ENCODE peak calls at places on chromosomes 11 and 22, in six cellular contexts. One of them, this sample, is unnamed.

GRCh38 chr11:890794-891600 is 19.6 kb downstream of the CHID1 start:
- DNase-seq in pancreas: no peak
- DNase-seq in AG10803: no peak
- DNase-seq in GM10248: no peak
- DNase-seq in endothelial cell: no peak
- DNase-seq in astrocyte of the spinal cord: no peak
- DNase-seq in this sample: no peak

GRCh38 chr22:37065961-37066360 is 14.4 kb downstream of the KCTD17 start:
- DNase-seq in endothelial cell: no peak
- DNase-seq in GM10248: no peak
- DNase-seq in astrocyte of the spinal cord: no peak
- DNase-seq in pancreas: no peak
- DNase-seq in AG10803: no peak
- DNase-seq in this sample: no peak

GRCh38 chr11:86765146-86765663 is 35.1 kb upstream of the PRSS23 start:
- DNase-seq in AG10803: no peak
- DNase-seq in astrocyte of the spinal cord: no peak
- DNase-seq in endothelial cell: no peak
- DNase-seq in GM10248: no peak
- DNase-seq in pancreas: no peak
- DNase-seq in this sample: no peak

GRCh38 chr22:20128902-20129746 is 2.5 kb upstream of the ZDHHC8 start:
- DNase-seq in pancreas: no peak
- DNase-seq in AG10803: peak; percentile 37
- DNase-seq in GM10248: no peak
- DNase-seq in astrocyte of the spinal cord: no peak
- DNase-seq in endothelial cell: peak; percentile 38
- DNase-seq in this sample: no peak

GRCh38 chr11:109184376-109184775 is 237.6 kb upstream of the C11orf87 start:
- DNase-seq in GM10248: no peak
- DNase-seq in astrocyte of the spinal cord: no peak
- DNase-seq in AG10803: no peak
- DNase-seq in pancreas: no peak
- DNase-seq in endothelial cell: no peak
- DNase-seq in this sample: no peak

GRCh38 chr11:124946735-124947141 is 7.3 kb upstream of the CCDC15 start:
- DNase-seq in pancreas: no peak
- DNase-seq in AG10803: peak; percentile 68
- DNase-seq in astrocyte of the spinal cord: peak; percentile 3
- DNase-seq in GM10248: no peak
- DNase-seq in endothelial cell: no peak
- DNase-seq in this sample: no peak

GRCh38 chr11:91860661-91861060 is 364.0 kb upstream of the FAT3 start:
- DNase-seq in astrocyte of the spinal cord: no peak
- DNase-seq in AG10803: no peak
- DNase-seq in pancreas: no peak
- DNase-seq in endothelial cell: no peak
- DNase-seq in GM10248: no peak
- DNase-seq in this sample: no peak

GRCh38 chr11:44036811-44037657 is 10.7 kb upstream of the ACCSL start:
- DNase-seq in pancreas: peak; percentile 75
- DNase-seq in AG10803: peak; percentile 87
- DNase-seq in endothelial cell: peak; percentile 72
- DNase-seq in astrocyte of the spinal cord: peak; percentile 79
- DNase-seq in GM10248: peak; percentile 46
- DNase-seq in this sample: peak; percentile 65

GRCh38 chr11:65648997-65649491 is 11.1 kb downstream of the SIPA1 start:
- DNase-seq in astrocyte of the spinal cord: no peak
- DNase-seq in pancreas: no peak
- DNase-seq in AG10803: no peak
- DNase-seq in GM10248: no peak
- DNase-seq in endothelial cell: no peak
- DNase-seq in this sample: peak; percentile 52

GRCh38 chr11:128936546-128937275 is 6.0 kb downstream of the TP53AIP1 start:
- DNase-seq in GM10248: no peak
- DNase-seq in endothelial cell: no peak
- DNase-seq in pancreas: no peak
- DNase-seq in astrocyte of the spinal cord: peak; percentile 13
- DNase-seq in AG10803: no peak
- DNase-seq in this sample: no peak

GRCh38 chr11:6096417-6096816 is 11.1 kb upstream of the OR56B4 start:
- DNase-seq in GM10248: no peak
- DNase-seq in pancreas: no peak
- DNase-seq in astrocyte of the spinal cord: no peak
- DNase-seq in endothelial cell: no peak
- DNase-seq in AG10803: no peak
- DNase-seq in this sample: no peak

GRCh38 chr11:70303070-70303469 is 32.6 kb downstream of the PPFIA1 start:
- DNase-seq in pancreas: no peak
- DNase-seq in GM10248: no peak
- DNase-seq in astrocyte of the spinal cord: no peak
- DNase-seq in endothelial cell: no peak
- DNase-seq in AG10803: peak; percentile 99
- DNase-seq in this sample: no peak

GRCh38 chr22:40236131-40236665 is 58.5 kb downstream of the TNRC6B start:
- DNase-seq in GM10248: no peak
- DNase-seq in astrocyte of the spinal cord: no peak
- DNase-seq in pancreas: no peak
- DNase-seq in endothelial cell: no peak
- DNase-seq in AG10803: no peak
- DNase-seq in this sample: no peak

GRCh38 chr11:15805726-15806125 is 550.6 kb downstream of the SOX6 start:
- DNase-seq in AG10803: no peak
- DNase-seq in endothelial cell: no peak
- DNase-seq in GM10248: no peak
- DNase-seq in astrocyte of the spinal cord: no peak
- DNase-seq in pancreas: no peak
- DNase-seq in this sample: no peak

GRCh38 chr11:61968758-61969390 is 1.4 kb upstream of the FTH1 start:
- DNase-seq in AG10803: no peak
- DNase-seq in pancreas: peak; percentile 35
- DNase-seq in endothelial cell: no peak
- DNase-seq in GM10248: no peak
- DNase-seq in astrocyte of the spinal cord: no peak
- DNase-seq in this sample: peak; percentile 39

GRCh38 chr22:40204331-40205116 is 26.8 kb downstream of the TNRC6B start:
- DNase-seq in AG10803: peak; percentile 99
- DNase-seq in astrocyte of the spinal cord: peak; percentile 30
- DNase-seq in GM10248: no peak
- DNase-seq in endothelial cell: no peak
- DNase-seq in pancreas: no peak
- DNase-seq in this sample: no peak

GRCh38 chr22:19806213-19807160 is 45.9 kb downstream of the TBX1 start:
- DNase-seq in GM10248: no peak
- DNase-seq in pancreas: peak; percentile 54
- DNase-seq in astrocyte of the spinal cord: no peak
- DNase-seq in endothelial cell: no peak
- DNase-seq in AG10803: no peak
- DNase-seq in this sample: peak; percentile 89

GRCh38 chr11:75325713-75326438 is 25.6 kb downstream of the ARRB1 start:
- DNase-seq in GM10248: no peak
- DNase-seq in astrocyte of the spinal cord: peak; percentile 86
- DNase-seq in pancreas: no peak
- DNase-seq in endothelial cell: no peak
- DNase-seq in AG10803: peak; percentile 84
- DNase-seq in this sample: no peak

GRCh38 chr22:39920134-39920743 is 19.4 kb downstream of the GRAP2 start:
- DNase-seq in astrocyte of the spinal cord: no peak
- DNase-seq in AG10803: no peak
- DNase-seq in pancreas: no peak
- DNase-seq in GM10248: no peak
- DNase-seq in endothelial cell: no peak
- DNase-seq in this sample: no peak

GRCh38 chr11:10302744-10303557 is 1.9 kb upstream of the ADM start:
- DNase-seq in astrocyte of the spinal cord: peak; percentile 73
- DNase-seq in endothelial cell: peak; percentile 58
- DNase-seq in pancreas: peak; percentile 92
- DNase-seq in AG10803: peak; percentile 86
- DNase-seq in GM10248: peak; percentile 43
- DNase-seq in this sample: peak; percentile 96

GRCh38 chr11:113874920-113875413 is 405 bp downstream of the USP28 start:
- DNase-seq in GM10248: no peak
- DNase-seq in pancreas: no peak
- DNase-seq in AG10803: no peak
- DNase-seq in endothelial cell: no peak
- DNase-seq in astrocyte of the spinal cord: peak; percentile 39
- DNase-seq in this sample: no peak
- TF ChIP-seq CTCF in GM10248: no peak
- TF ChIP-seq CTCF in pancreas: no peak
- TF ChIP-seq CTCF in AG10803: peak; percentile 3
- TF ChIP-seq CTCF in endothelial cell: no peak
- TF ChIP-seq CTCF in astrocyte of the spinal cord: no peak
- TF ChIP-seq CTCF in this sample: no peak

GRCh38 chr11:30919389-30920172 is 333.4 kb upstream of the MPPED2 start:
- DNase-seq in GM10248: no peak
- DNase-seq in endothelial cell: no peak
- DNase-seq in pancreas: no peak
- DNase-seq in astrocyte of the spinal cord: no peak
- DNase-seq in AG10803: peak; percentile 24
- DNase-seq in this sample: peak; percentile 5

GRCh38 chr11:30911247-30911646 is 325.1 kb upstream of the MPPED2 start:
- DNase-seq in GM10248: no peak
- DNase-seq in pancreas: no peak
- DNase-seq in AG10803: no peak
- DNase-seq in endothelial cell: no peak
- DNase-seq in astrocyte of the spinal cord: no peak
- DNase-seq in this sample: no peak

GRCh38 chr11:30917859-30918478 is 331.8 kb upstream of the MPPED2 start:
- DNase-seq in pancreas: no peak
- DNase-seq in astrocyte of the spinal cord: peak; percentile 52
- DNase-seq in AG10803: peak; percentile 58
- DNase-seq in GM10248: peak; percentile 22
- DNase-seq in endothelial cell: peak; percentile 43
- DNase-seq in this sample: no peak

GRCh38 chr11:30916764-30917163 is 330.6 kb upstream of the MPPED2 start:
- DNase-seq in AG10803: no peak
- DNase-seq in astrocyte of the spinal cord: no peak
- DNase-seq in GM10248: no peak
- DNase-seq in endothelial cell: no peak
- DNase-seq in pancreas: no peak
- DNase-seq in this sample: no peak

GRCh38 chr11:30914143-30914762 is 328.1 kb upstream of the MPPED2 start:
- DNase-seq in GM10248: peak; percentile 14
- DNase-seq in endothelial cell: peak; percentile 72
- DNase-seq in astrocyte of the spinal cord: peak; percentile 50
- DNase-seq in pancreas: peak; percentile 72
- DNase-seq in AG10803: peak; percentile 64
- DNase-seq in this sample: peak; percentile 55
- TF ChIP-seq CTCF in GM10248: peak; percentile 50
- TF ChIP-seq CTCF in endothelial cell: no peak
- TF ChIP-seq CTCF in astrocyte of the spinal cord: peak; percentile 83
- TF ChIP-seq CTCF in pancreas: peak; percentile 18
- TF ChIP-seq CTCF in AG10803: peak; percentile 84
- TF ChIP-seq CTCF in this sample: no peak

GRCh38 chr11:46414466-46414796 is 22.9 kb upstream of the CHRM4 start:
- DNase-seq in astrocyte of the spinal cord: no peak
- DNase-seq in GM10248: no peak
- DNase-seq in endothelial cell: no peak
- DNase-seq in pancreas: no peak
- DNase-seq in AG10803: no peak
- DNase-seq in this sample: no peak

GRCh38 chr11:46408407-46408986 is 16.9 kb upstream of the CHRM4 start:
- DNase-seq in endothelial cell: no peak
- DNase-seq in GM10248: no peak
- DNase-seq in pancreas: no peak
- DNase-seq in AG10803: no peak
- DNase-seq in astrocyte of the spinal cord: no peak
- DNase-seq in this sample: no peak

GRCh38 chr11:46407635-46408034 is 16.1 kb upstream of the CHRM4 start:
- DNase-seq in pancreas: no peak
- DNase-seq in AG10803: no peak
- DNase-seq in astrocyte of the spinal cord: no peak
- DNase-seq in GM10248: no peak
- DNase-seq in endothelial cell: no peak
- DNase-seq in this sample: no peak

GRCh38 chr11:46413755-46414465 is 22.3 kb upstream of the CHRM4 start:
- DNase-seq in AG10803: no peak
- DNase-seq in GM10248: no peak
- DNase-seq in astrocyte of the spinal cord: no peak
- DNase-seq in endothelial cell: no peak
- DNase-seq in pancreas: no peak
- DNase-seq in this sample: no peak

DNA sequence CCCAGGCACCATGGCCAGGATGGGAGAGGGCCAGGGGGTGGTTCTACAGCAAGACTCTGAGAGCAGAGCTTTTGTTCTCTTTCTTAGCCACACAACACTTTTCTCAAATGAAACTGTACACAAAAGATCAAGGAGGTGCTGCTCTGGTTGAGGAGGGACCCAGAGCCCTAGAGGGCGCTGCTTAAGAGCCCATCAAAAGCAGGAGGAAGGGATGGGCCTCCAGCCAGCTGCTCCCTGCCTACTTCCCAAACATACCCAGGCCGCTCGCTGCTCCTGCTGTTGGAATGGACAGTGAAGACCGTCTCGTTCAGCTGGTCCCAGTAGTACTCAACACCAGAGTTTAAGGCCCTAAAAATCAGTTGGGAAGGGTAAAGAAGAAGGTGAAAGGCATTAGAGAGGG is 18.4 kb upstream of the CHRM4 start:
- DNase-seq in astrocyte of the spinal cord: peak; percentile 9
- DNase-seq in AG10803: no peak
- DNase-seq in GM10248: no peak
- DNase-seq in pancreas: no peak
- DNase-seq in endothelial cell: peak; percentile 23
- DNase-seq in this sample: no peak
- TF ChIP-seq CTCF in astrocyte of the spinal cord: peak; percentile 40
- TF ChIP-seq CTCF in AG10803: no peak
- TF ChIP-seq CTCF in GM10248: peak; percentile 8
- TF ChIP-seq CTCF in pancreas: no peak
- TF ChIP-seq CTCF in endothelial cell: no peak
- TF ChIP-seq CTCF in this sample: no peak

DNA sequence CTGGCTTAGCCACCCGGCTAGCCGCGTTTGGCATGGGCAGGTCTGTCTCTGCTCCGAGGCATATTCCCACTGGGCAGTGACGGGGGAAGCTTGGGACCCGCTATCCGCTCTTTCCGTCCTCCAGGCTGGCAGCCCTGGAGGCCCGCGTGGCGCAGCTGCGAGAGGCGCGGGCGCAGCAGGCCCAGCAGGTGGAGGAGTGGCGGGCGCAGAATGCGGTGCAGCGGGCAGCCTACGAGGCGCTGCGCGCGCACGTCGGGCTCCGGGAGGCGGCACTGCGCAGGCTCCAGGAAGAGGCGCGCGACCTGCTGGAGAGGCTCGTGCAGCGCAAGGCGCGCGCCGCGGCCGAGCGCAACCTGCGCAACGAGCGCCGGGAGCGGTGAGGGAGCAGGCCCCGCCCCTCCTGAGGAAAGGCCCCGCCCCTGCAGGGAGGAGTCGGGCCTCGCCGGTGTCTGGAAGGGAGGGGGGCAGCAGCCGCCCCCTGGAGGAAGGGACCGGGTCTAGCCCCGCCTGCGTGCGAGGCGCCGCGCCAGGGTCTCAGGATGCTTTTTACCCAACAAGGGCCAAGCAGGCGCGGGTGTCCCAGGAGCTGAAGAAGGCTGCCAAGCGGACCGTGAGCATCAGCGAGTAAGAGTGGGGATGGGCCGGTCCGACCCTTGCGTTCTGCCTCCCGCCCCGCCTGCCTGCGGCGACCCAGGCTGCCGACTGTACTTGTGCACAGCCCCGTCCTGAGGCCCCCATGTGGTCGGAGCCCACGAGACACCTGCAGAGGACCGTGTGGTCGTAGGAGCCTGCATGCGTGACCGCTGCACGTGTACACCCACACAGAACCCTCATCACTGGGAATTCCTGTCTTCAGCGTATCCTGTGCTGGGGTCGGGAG is 7.9 kb downstream of the ATG16L2 start:
- DNase-seq in astrocyte of the spinal cord: peak; percentile 88
- DNase-seq in pancreas: peak; percentile 96
- DNase-seq in GM10248: peak; percentile 90
- DNase-seq in endothelial cell: peak; percentile 93
- DNase-seq in AG10803: peak; percentile 76
- DNase-seq in this sample: peak; percentile 93
- TF ChIP-seq CTCF in astrocyte of the spinal cord: no peak
- TF ChIP-seq CTCF in pancreas: no peak
- TF ChIP-seq CTCF in GM10248: no peak
- TF ChIP-seq CTCF in endothelial cell: peak; percentile 39
- TF ChIP-seq CTCF in AG10803: no peak
- TF ChIP-seq CTCF in this sample: no peak

This sample was measured in mucosa of descending colon.